ENCODE peak calls at places on chromosomes 5 and 9, in six cellular contexts. B is mesendoderm, D is Karpas-422, A is upper lobe of left lung, J is sigmoid colon, O is fibroblast of lung. P is an unnamed sample.

GRCh38 chr5:132961887-132962286 is 1.5 kb downstream of the AFF4 start:
- DNase-seq in B (no peak), D (peak; percentile 42), A (no peak), J (no peak), O (peak; percentile 75), P (no peak)

GRCh38 chr9:16262467-16263261 is 607.8 kb downstream of the BNC2 start:
- DNase-seq in B (peak; percentile 33), D (no peak), A (no peak), J (no peak), O (peak; percentile 49), P (no peak)

GRCh38 chr9:85377751-85378289 is 363.9 kb downstream of the AGTPBP1 start:
- DNase-seq in B (peak; percentile 85), D (no peak), A (no peak), J (no peak), O (peak; percentile 76), P (no peak)

GRCh38 chr5:140189977-140190867 is 15.2 kb downstream of the CYSTM1 start:
- DNase-seq in B (no peak), D (no peak), A (no peak), J (no peak), O (peak; percentile 79), P (no peak)

GRCh38 chr5:172458956-172459355 is 4.6 kb upstream of the SH3PXD2B start:
- DNase-seq in B (no peak), D (no peak), A (peak; percentile 6), J (no peak), O (no peak), P (no peak)

GRCh38 chr5:12023614-12024241 is 119.5 kb upstream of the CTNND2 start:
- DNase-seq in B (peak; percentile 65), D (peak; percentile 82), A (no peak), J (no peak), O (peak; percentile 37), P (no peak)

GRCh38 chr5:56840597-56840996 is 25.2 kb downstream of the MAP3K1 start:
- DNase-seq in B (no peak), D (no peak), A (no peak), J (no peak), O (no peak), P (no peak)

GRCh38 chr5:147849226-147849625 is 17.8 kb upstream of the SPINK1 start:
- DNase-seq in B (no peak), D (no peak), A (no peak), J (no peak), O (peak; percentile 17), P (no peak)

GRCh38 chr5:83472508-83473343 is 1.2 kb downstream of the VCAN start:
- DNase-seq in B (peak; percentile 64), D (no peak), A (peak; percentile 27), J (peak; percentile 83), O (peak; percentile 22), P (no peak)

GRCh38 chr9:38064842-38065368 is 4.1 kb downstream of the SHB start:
- DNase-seq in B (no peak), D (no peak), A (no peak), J (peak; percentile 46), O (no peak), P (no peak)

GRCh38 chr5:98793223-98793622 is 19.8 kb downstream of the RGMB start:
- DNase-seq in B (no peak), D (no peak), A (no peak), J (no peak), O (no peak), P (no peak)

GRCh38 chr5:96146675-96147074 is 185.0 kb upstream of the ELL2 start:
- DNase-seq in B (peak; percentile 49), D (peak; percentile 67), A (peak; percentile 36), J (no peak), O (peak; percentile 78), P (no peak)

GRCh38 chr5:173789031-173789920 is 98.9 kb upstream of the CPEB4 start:
- DNase-seq in B (no peak), D (no peak), A (peak; percentile 59), J (peak; percentile 41), O (peak; percentile 92), P (no peak)

GRCh38 chr9:37025381-37026084 is 8.5 kb downstream of the PAX5 start:
- DNase-seq in B (peak; percentile 18), D (peak; percentile 74), A (no peak), J (no peak), O (no peak), P (no peak)

GRCh38 chr9:131347376-131348020 is 46.4 kb upstream of the PRRC2B start:
- DNase-seq in B (no peak), D (no peak), A (no peak), J (no peak), O (no peak), P (no peak)

GRCh38 chr9:91119147-91119546 is 242.6 kb downstream of the AUH start:
- DNase-seq in B (peak; percentile 88), D (no peak), A (no peak), J (no peak), O (peak; percentile 57), P (no peak)

GRCh38 chr5:115297043-115297442 is 589 bp upstream of the CCDC112 start:
- DNase-seq in B (no peak), D (no peak), A (no peak), J (no peak), O (peak; percentile 56), P (no peak)

GRCh38 chr9:18614651-18615050 is 140.7 kb downstream of the ADAMTSL1 start:
- DNase-seq in B (no peak), D (no peak), A (no peak), J (no peak), O (no peak), P (no peak)

GRCh38 chr9:37350486-37351190 is 71.9 kb upstream of the GRHPR start:
- DNase-seq in B (no peak), D (no peak), A (no peak), J (no peak), O (peak; percentile 78), P (no peak)

GRCh38 chr5:40206030-40206429 is 473.7 kb upstream of the PTGER4 start:
- DNase-seq in B (no peak), D (no peak), A (no peak), J (no peak), O (no peak), P (no peak)

GRCh38 chr5:173767580-173768266 is 120.4 kb upstream of the CPEB4 start:
- DNase-seq in B (no peak), D (no peak), A (no peak), J (no peak), O (peak; percentile 11), P (no peak)

GRCh38 chr5:122142480-122142879 is 13.1 kb downstream of the ZNF474 start:
- DNase-seq in B (no peak), D (no peak), A (no peak), J (no peak), O (peak; percentile 94), P (no peak)

GRCh38 chr5:55524816-55525215 is 9.9 kb downstream of the PLPP1 start:
- DNase-seq in B (no peak), D (no peak), A (no peak), J (no peak), O (no peak), P (no peak)

GRCh38 chr5:141958773-141959172 is 771 bp upstream of the PCDH12 start:
- DNase-seq in B (no peak), D (no peak), A (peak; percentile 51), J (peak; percentile 78), O (no peak), P (no peak)

GRCh38 chr5:134111741-134112647 is 2.5 kb upstream of the TCF7 start:
- DNase-seq in B (peak; percentile 88), D (no peak), A (no peak), J (no peak), O (peak; percentile 68), P (no peak)

GRCh38 chr5:136679233-136679632 is 313.9 kb upstream of the TRPC7 start:
- DNase-seq in B (peak; percentile 7), D (no peak), A (no peak), J (no peak), O (no peak), P (no peak)

GRCh38 chr9:27549196-27549737 is 19.7 kb upstream of the MOB3B start:
- DNase-seq in B (no peak), D (no peak), A (no peak), J (no peak), O (no peak), P (no peak)

DNA sequence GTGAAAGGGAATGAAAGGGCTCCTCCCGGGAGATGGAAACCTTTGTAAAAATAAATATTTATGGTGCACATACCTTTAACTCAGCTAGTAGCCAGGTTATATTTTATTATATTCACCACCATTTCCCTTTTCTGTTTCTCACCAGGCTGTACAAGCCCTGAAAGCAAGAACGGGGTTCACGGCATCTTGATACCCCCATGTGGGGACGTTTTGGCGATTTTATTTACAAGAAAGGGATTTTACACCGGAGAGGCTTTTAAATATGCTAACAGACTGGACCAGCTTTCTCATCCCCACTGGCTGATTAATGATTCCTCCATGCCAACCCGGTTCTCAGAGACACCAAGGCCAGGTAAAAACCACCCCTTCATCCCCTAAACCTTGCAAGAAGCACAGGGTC is 19.2 kb downstream of the IL12B start:
- DNase-seq in B (no peak), D (no peak), A (no peak), J (no peak), O (no peak), P (no peak)
- H3K27ac ChIP-seq in B (no peak overlapping the region), D (no peak overlapping the region), A (no peak overlapping the region), J (no peak overlapping the region), O (no peak overlapping the region), P (no peak overlapping the region)

GRCh38 chr5:65695896-65696295 is 26.0 kb downstream of the SGTB start:
- DNase-seq in B (no peak), D (no peak), A (no peak), J (no peak), O (no peak), P (no peak)
- H3K4me3 ChIP-seq in B (no peak overlapping the region), D (no peak overlapping the region), A (no peak overlapping the region), J (no peak overlapping the region), O (no peak overlapping the region), P (no peak overlapping the region)

GRCh38 chr9:70406446-70406862 is 8.0 kb downstream of the KLF9 start:
- DNase-seq in B (peak; percentile 41), D (no peak), A (no peak), J (peak; percentile 67), O (peak; percentile 74), P (no peak)
- H3K4me1 ChIP-seq in B (no peaks in the 10 kb centered on the region), D (no peaks in the 10 kb centered on the region), A (peaks cover 74% of the 10 kb centered on the region), J (peaks cover 85% of the 10 kb centered on the region), O (peaks cover 30% of the 10 kb centered on the region), P (peaks cover 45% of the 10 kb centered on the region)

DNA sequence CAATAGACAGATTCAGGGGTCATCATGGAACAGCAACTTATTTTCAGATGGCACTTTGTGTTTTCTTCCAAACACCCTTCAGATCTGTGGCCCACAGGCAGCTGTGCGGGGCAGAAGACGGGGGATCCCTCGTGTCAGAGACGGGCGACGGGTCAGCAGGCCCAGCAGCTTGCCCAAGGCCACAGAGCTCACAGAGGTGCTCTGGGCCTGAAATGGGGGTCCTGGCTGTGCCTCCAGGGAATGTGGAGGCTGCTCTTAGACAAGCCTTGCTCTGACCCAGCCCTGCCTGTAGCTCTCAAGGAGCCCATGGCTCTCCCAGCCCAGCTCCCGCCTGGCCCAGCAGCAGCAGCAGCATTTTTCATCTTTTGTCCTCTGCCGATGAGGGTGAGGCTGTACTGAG is 40.9 kb upstream of the SARDH start:
- DNase-seq in B (no peak), D (no peak), A (no peak), J (no peak), O (no peak), P (no peak)
- H3K27ac ChIP-seq in B (no peak overlapping the region), D (no peak overlapping the region), A (no peak overlapping the region), J (no peak overlapping the region), O (no peak overlapping the region), P (no peak overlapping the region)

P was measured in effector memory CD4-positive, alpha-beta T cell.